ENCODE peak calls at places on chromosomes 12 and 14, in five cellular contexts. One of them, this sample, is unnamed.

GRCh38 chr12:67747869-67748760 is 99.6 kb downstream of the DYRK2 start:
- DNase-seq in HepG2: peak; percentile 87
- DNase-seq in GM12878: no peak
- DNase-seq in H1: no peak
- DNase-seq in K562: no peak
- DNase-seq in this sample: peak; percentile 42

GRCh38 chr12:50195832-50196231 is 28.7 kb upstream of the CERS5 start:
- DNase-seq in HepG2: no peak
- DNase-seq in GM12878: no peak
- DNase-seq in H1: no peak
- DNase-seq in K562: no peak
- DNase-seq in this sample: no peak

GRCh38 chr12:24947541-24948451 is 1.1 kb downstream of the BCAT1 start:
- DNase-seq in HepG2: no peak
- DNase-seq in GM12878: no peak
- DNase-seq in H1: no peak
- DNase-seq in K562: peak; percentile 42
- DNase-seq in this sample: no peak

GRCh38 chr14:57502581-57503254 is 9.1 kb upstream of the CCDC198 start:
- DNase-seq in HepG2: no peak
- DNase-seq in GM12878: no peak
- DNase-seq in H1: no peak
- DNase-seq in K562: no peak
- DNase-seq in this sample: no peak

GRCh38 chr12:91618281-91618680 is 435.7 kb upstream of the DCN start:
- DNase-seq in HepG2: no peak
- DNase-seq in GM12878: no peak
- DNase-seq in H1: no peak
- DNase-seq in K562: no peak
- DNase-seq in this sample: no peak

GRCh38 chr12:39887824-39888223 is 218.1 kb downstream of the SLC2A13 start:
- DNase-seq in HepG2: no peak
- DNase-seq in GM12878: no peak
- DNase-seq in H1: no peak
- DNase-seq in K562: no peak
- DNase-seq in this sample: no peak

GRCh38 chr12:65123435-65124063 is 2.4 kb upstream of the WIF1 start:
- DNase-seq in HepG2: peak; percentile 15
- DNase-seq in GM12878: peak; percentile 8
- DNase-seq in H1: no peak
- DNase-seq in K562: peak; percentile 60
- DNase-seq in this sample: no peak

GRCh38 chr14:74141703-74142102 is 56.9 kb downstream of the LIN52 start:
- DNase-seq in HepG2: peak; percentile 57
- DNase-seq in GM12878: no peak
- DNase-seq in H1: no peak
- DNase-seq in K562: no peak
- DNase-seq in this sample: no peak

GRCh38 chr12:109170335-109170734 is 53.9 kb downstream of the ACACB start:
- DNase-seq in HepG2: no peak
- DNase-seq in GM12878: no peak
- DNase-seq in H1: no peak
- DNase-seq in K562: no peak
- DNase-seq in this sample: no peak

GRCh38 chr12:33813536-33813935 is 208.8 kb upstream of the ALG10 start:
- DNase-seq in HepG2: no peak
- DNase-seq in GM12878: no peak
- DNase-seq in H1: no peak
- DNase-seq in K562: no peak
- DNase-seq in this sample: no peak

GRCh38 chr12:107379852-107380567 is 286.7 kb upstream of the CRY1 start:
- DNase-seq in HepG2: peak; percentile 67
- DNase-seq in GM12878: no peak
- DNase-seq in H1: no peak
- DNase-seq in K562: no peak
- DNase-seq in this sample: peak; percentile 39

GRCh38 chr14:77882631-77883030 is 82.7 kb downstream of the ADCK1 start:
- DNase-seq in HepG2: no peak
- DNase-seq in GM12878: no peak
- DNase-seq in H1: no peak
- DNase-seq in K562: no peak
- DNase-seq in this sample: no peak

GRCh38 chr12:38838211-38838850 is 67.1 kb downstream of the CPNE8 start:
- DNase-seq in HepG2: no peak
- DNase-seq in GM12878: no peak
- DNase-seq in H1: no peak
- DNase-seq in K562: no peak
- DNase-seq in this sample: no peak

GRCh38 chr14:105526781-105527380 is 498 bp downstream of the TMEM121 start:
- DNase-seq in HepG2: no peak
- DNase-seq in GM12878: no peak
- DNase-seq in H1: no peak
- DNase-seq in K562: no peak
- DNase-seq in this sample: no peak

GRCh38 chr14:89303452-89304435 is 113.3 kb downstream of the FOXN3 start:
- DNase-seq in HepG2: peak; percentile 12
- DNase-seq in GM12878: peak; percentile 76
- DNase-seq in H1: no peak
- DNase-seq in K562: no peak
- DNase-seq in this sample: no peak

GRCh38 chr12:24111591-24111990 is 162.1 kb upstream of the SOX5 start:
- DNase-seq in HepG2: no peak
- DNase-seq in GM12878: no peak
- DNase-seq in H1: no peak
- DNase-seq in K562: no peak
- DNase-seq in this sample: no peak

GRCh38 chr12:5012337-5012736 is 31.3 kb upstream of the KCNA5 start:
- DNase-seq in HepG2: no peak
- DNase-seq in GM12878: no peak
- DNase-seq in H1: no peak
- DNase-seq in K562: no peak
- DNase-seq in this sample: no peak

GRCh38 chr12:24066865-24067264 is 117.4 kb upstream of the SOX5 start:
- DNase-seq in HepG2: no peak
- DNase-seq in GM12878: no peak
- DNase-seq in H1: no peak
- DNase-seq in K562: no peak
- DNase-seq in this sample: no peak

GRCh38 chr14:65137648-65138317 is 35.5 kb upstream of the MAX start:
- DNase-seq in HepG2: no peak
- DNase-seq in GM12878: no peak
- DNase-seq in H1: no peak
- DNase-seq in K562: no peak
- DNase-seq in this sample: no peak

GRCh38 chr12:48084066-48084465 is 21.8 kb downstream of the SENP1 start:
- DNase-seq in HepG2: no peak
- DNase-seq in GM12878: no peak
- DNase-seq in H1: no peak
- DNase-seq in K562: peak; percentile 9
- DNase-seq in this sample: no peak

GRCh38 chr14:24941719-24942118 is 108.2 kb downstream of the STXBP6 start:
- DNase-seq in HepG2: no peak
- DNase-seq in GM12878: no peak
- DNase-seq in H1: no peak
- DNase-seq in K562: no peak
- DNase-seq in this sample: no peak

GRCh38 chr12:29023436-29024076 is 125.5 kb upstream of the FAR2 start:
- DNase-seq in HepG2: no peak
- DNase-seq in GM12878: no peak
- DNase-seq in H1: no peak
- DNase-seq in K562: no peak
- DNase-seq in this sample: no peak

DNA sequence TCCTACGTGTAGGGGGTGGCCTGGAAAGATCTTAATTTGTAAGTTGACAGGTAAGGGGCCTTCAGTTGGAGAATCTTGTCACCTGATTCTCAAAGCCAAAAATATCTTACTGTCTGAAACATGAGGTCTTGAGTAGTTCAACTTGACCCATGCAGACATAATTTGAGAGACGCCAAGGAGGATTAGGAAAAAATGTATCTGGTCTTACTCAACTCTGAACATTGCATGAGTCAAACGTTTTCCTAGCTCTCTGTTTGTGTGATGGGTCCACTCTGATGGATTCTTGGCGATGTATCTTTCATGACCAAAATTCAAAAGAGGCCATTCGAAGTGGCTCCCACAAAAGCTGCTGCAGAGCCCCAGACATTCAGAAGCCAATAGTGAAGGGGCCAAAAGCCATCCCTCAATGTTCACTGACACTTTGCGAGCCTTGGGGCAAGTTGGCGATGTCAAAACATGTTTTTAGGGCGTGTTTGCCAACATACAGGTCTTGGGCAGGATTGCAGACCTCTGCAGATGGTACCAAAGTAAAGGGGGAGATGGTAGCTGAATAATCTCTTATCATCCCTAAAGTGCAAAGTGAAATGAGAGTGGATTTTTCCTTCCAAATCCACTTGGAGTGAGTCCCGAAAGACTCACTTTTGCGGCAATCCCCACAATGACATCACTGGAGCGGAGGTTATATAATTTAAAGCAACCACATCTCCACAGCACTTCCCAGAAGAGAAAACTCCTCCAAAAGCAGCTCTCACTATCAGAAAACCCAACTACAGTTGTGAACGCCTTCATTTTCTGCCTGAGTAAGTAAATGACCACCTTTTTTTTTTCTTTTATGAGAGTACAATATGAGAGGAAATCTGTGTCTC is at the start of gene BDKRB1:
- DNase-seq in HepG2: no peak
- DNase-seq in GM12878: no peak
- DNase-seq in H1: no peak
- DNase-seq in K562: no peak
- DNase-seq in this sample: no peak
- TF ChIP-seq SIN3A in HepG2: no peak
- TF ChIP-seq SIN3A in GM12878: no peak
- TF ChIP-seq SIN3A in H1: no peak
- TF ChIP-seq SIN3A in K562: no peak
- TF ChIP-seq SIN3A in this sample: no peak

DNA sequence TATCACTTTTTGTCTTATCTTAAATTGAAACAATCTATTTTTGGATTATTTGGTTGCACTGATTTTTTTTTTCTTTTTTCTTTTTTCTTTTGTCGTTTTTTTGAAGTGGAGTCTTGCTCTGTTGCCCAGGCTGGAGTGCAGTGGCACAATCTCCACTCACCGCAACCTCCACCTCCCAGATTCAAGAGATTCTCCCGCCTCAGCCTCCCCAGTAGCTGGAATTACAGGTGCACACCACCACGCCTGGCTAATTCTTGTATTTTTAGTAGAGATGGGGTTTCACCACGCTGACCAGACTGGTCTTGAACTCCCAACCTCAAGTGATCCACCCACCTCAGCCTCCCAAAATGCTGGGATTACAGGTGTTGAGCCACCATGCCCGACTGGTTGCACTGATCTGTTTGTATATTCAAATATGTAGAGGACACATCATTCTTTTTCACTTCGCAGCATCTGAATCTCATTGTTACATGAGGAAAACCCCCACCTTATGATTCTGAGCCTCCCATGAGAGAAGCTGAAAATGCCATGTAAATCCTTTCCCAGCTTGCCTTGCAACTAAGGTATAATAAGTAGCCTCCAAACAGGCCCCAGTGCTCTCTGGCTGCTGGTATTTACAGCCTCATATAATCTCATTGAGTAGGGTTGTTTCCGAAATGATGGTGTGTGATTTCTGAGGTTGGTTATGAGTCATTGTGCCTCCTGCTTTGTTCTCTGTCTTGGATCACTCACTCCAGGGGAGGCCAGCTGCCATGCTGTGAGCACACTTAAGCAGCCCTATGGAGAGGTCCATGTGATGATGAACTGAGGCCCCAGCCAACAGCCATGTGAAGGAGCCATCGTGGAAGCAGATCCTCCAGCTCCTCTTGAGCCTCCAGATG is 5.2 kb upstream of the HSP90B1 start:
- DNase-seq in HepG2: no peak
- DNase-seq in GM12878: peak; percentile 96
- DNase-seq in H1: no peak
- DNase-seq in K562: no peak
- DNase-seq in this sample: peak; percentile 39
- TF ChIP-seq SRF in HepG2: no peak
- TF ChIP-seq SRF in GM12878: peak; percentile 45
- TF ChIP-seq SRF in H1: no peak
- TF ChIP-seq SRF in K562: no peak
- TF ChIP-seq SRF in this sample: no peak

DNA sequence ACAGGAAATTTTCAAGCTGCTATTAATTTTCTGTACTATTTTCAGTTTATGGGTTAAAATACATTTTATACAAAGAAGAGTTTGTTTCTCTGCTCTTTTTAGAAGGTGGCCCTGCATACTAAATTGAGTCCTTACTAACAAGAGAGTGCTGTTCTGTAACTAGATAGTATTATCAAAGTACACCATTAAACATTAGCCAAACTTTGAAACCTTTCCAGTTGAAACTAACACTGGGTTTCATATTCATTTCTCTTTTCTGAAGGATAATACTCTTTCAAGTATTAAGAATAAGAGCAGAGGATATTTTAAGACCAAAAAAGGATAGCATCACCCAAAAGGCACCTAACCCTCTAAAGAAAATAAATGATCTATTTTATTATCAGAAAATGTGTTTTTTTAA is 47.2 kb downstream of the PEBP1 start:
- DNase-seq in HepG2: no peak
- DNase-seq in GM12878: no peak
- DNase-seq in H1: no peak
- DNase-seq in K562: no peak
- DNase-seq in this sample: no peak
- TF ChIP-seq SIN3A in HepG2: no peak
- TF ChIP-seq SIN3A in GM12878: no peak
- TF ChIP-seq SIN3A in H1: no peak
- TF ChIP-seq SIN3A in K562: no peak
- TF ChIP-seq SIN3A in this sample: no peak

GRCh38 chr12:123815968-123816367 is 53.9 kb downstream of the DNAH10 start:
- DNase-seq in HepG2: no peak
- DNase-seq in GM12878: no peak
- DNase-seq in H1: no peak
- DNase-seq in K562: no peak
- DNase-seq in this sample: no peak
- TF ChIP-seq SRF in HepG2: no peak
- TF ChIP-seq SRF in GM12878: no peak
- TF ChIP-seq SRF in H1: no peak
- TF ChIP-seq SRF in K562: no peak
- TF ChIP-seq SRF in this sample: no peak

DNA sequence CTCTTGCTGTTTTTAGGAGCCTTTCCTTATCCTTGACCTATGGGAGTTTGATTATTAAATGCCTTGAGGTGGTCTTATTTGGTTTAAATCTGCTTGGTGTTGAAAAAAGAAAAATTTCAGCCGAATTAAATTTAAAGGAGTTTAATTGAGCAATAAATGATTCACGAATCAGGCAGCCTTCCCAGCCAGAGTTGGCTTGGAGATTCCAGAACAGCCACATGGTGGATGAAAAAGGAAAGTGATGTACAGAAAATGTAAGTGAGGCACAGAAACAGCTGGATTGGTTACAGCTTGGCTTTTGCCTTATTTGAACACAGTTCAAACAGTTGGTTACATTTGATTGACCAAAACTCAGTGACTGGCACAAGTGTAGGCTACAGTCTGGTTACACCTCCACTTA is 69.7 kb downstream of the WASHC3 start:
- DNase-seq in HepG2: no peak
- DNase-seq in GM12878: no peak
- DNase-seq in H1: no peak
- DNase-seq in K562: no peak
- DNase-seq in this sample: no peak
- TF ChIP-seq SIN3A in HepG2: no peak
- TF ChIP-seq SIN3A in GM12878: no peak
- TF ChIP-seq SIN3A in H1: no peak
- TF ChIP-seq SIN3A in K562: no peak
- TF ChIP-seq SIN3A in this sample: no peak

GRCh38 chr14:94171208-94171607 is 2.9 kb upstream of the PPP4R4 start:
- DNase-seq in HepG2: no peak
- DNase-seq in GM12878: no peak
- DNase-seq in H1: no peak
- DNase-seq in K562: no peak
- DNase-seq in this sample: no peak
- TF ChIP-seq SRF in HepG2: no peak
- TF ChIP-seq SRF in GM12878: no peak
- TF ChIP-seq SRF in H1: no peak
- TF ChIP-seq SRF in K562: no peak
- TF ChIP-seq SRF in this sample: no peak

This sample was measured in HCT116.